ENCODE peak calls at places on chromosomes 4 and X, in six cellular contexts. V, X, P, O, N and Y are unnamed samples.

GRCh38 chr4:176011523-176011922 is 54.1 kb upstream of the WDR17 start:
- DNase-seq in V (no peak), X (no peak), P (no peak), O (no peak), N (peak; percentile 46), Y (no peak)

GRCh38 chrX:48961585-48962091 is 4.2 kb upstream of the OTUD5 start:
- DNase-seq in V (no peak), X (no peak), P (no peak), O (peak; percentile 14), N (no peak), Y (no peak)

GRCh38 chr4:48078862-48079655 is 55.0 kb downstream of the TXK start:
- DNase-seq in V (no peak), X (no peak), P (no peak), O (no peak), N (no peak), Y (no peak)

GRCh38 chrX:100874240-100874798 is at the start of gene NOX1:
- DNase-seq in V (no peak), X (no peak), P (no peak), O (no peak), N (no peak), Y (no peak)

GRCh38 chr4:107519057-107519456 is 201.0 kb downstream of the PAPSS1 start:
- DNase-seq in V (no peak), X (no peak), P (no peak), O (peak; percentile 18), N (no peak), Y (no peak)

GRCh38 chr4:86432552-86433134 is 72.8 kb upstream of the MAPK10 start:
- DNase-seq in V (no peak), X (no peak), P (no peak), O (no peak), N (no peak), Y (no peak)

GRCh38 chr4:101103381-101104142 is 243.8 kb downstream of the PPP3CA start:
- DNase-seq in V (no peak), X (no peak), P (no peak), O (peak; percentile 64), N (no peak), Y (no peak)

GRCh38 chr4:168221298-168221697 is 97.3 kb downstream of the DDX60 start:
- DNase-seq in V (no peak), X (no peak), P (no peak), O (peak; percentile 91), N (peak; percentile 68), Y (no peak)

GRCh38 chr4:152691761-152692160 is 12.0 kb upstream of the TMEM154 start:
- DNase-seq in V (no peak), X (no peak), P (no peak), O (no peak), N (no peak), Y (no peak)

GRCh38 chrX:2677764-2678163 is 13.3 kb upstream of the CD99 start:
- DNase-seq in V (peak; percentile 83), X (peak; percentile 94), P (no peak), O (peak; percentile 99), N (peak; percentile 97), Y (no peak)

GRCh38 chr4:147736458-147736857 is 4.6 kb downstream of the ARHGAP10 start:
- DNase-seq in V (no peak), X (no peak), P (no peak), O (peak; percentile 63), N (peak; percentile 88), Y (no peak)

GRCh38 chrX:40849906-40850672 is 114.7 kb upstream of the MED14 start:
- DNase-seq in V (no peak), X (no peak), P (no peak), O (no peak), N (peak; percentile 4), Y (no peak)

GRCh38 chrX:1592128-1592862 is 891 bp downstream of the AKAP17A start:
- DNase-seq in V (no peak), X (peak; percentile 77), P (no peak), O (peak; percentile 12), N (peak; percentile 10), Y (no peak)

GRCh38 chrX:114500622-114501021 is 83.3 kb upstream of the HTR2C start:
- DNase-seq in V (no peak), X (no peak), P (no peak), O (no peak), N (no peak), Y (no peak)

GRCh38 chrX:40299028-40299479 is 201.3 kb upstream of the BCOR start:
- DNase-seq in V (no peak), X (no peak), P (no peak), O (peak; percentile 5), N (no peak), Y (no peak)

GRCh38 chr4:39025552-39026085 is 6.6 kb downstream of the TMEM156 start:
- DNase-seq in V (no peak), X (no peak), P (no peak), O (peak; percentile 45), N (peak; percentile 26), Y (no peak)

GRCh38 chrX:115364625-115365024 is 75.1 kb downstream of the LUZP4 start:
- DNase-seq in V (no peak), X (no peak), P (no peak), O (peak; percentile 19), N (peak; percentile 32), Y (no peak)

GRCh38 chrX:140913802-140914501 is 88.4 kb upstream of the SPANXB1 start:
- DNase-seq in V (no peak), X (no peak), P (no peak), O (no peak), N (no peak), Y (no peak)

GRCh38 chr4:150769845-150770244 is 187.9 kb downstream of the MAB21L2 start:
- DNase-seq in V (no peak), X (no peak), P (no peak), O (no peak), N (peak; percentile 6), Y (no peak)

GRCh38 chr4:38114435-38114834 is 154.2 kb downstream of the PTTG2 start:
- DNase-seq in V (no peak), X (no peak), P (no peak), O (no peak), N (no peak), Y (no peak)

GRCh38 chrX:7086384-7086783 is 61.1 kb upstream of the STS start:
- DNase-seq in V (no peak), X (no peak), P (no peak), O (no peak), N (peak; percentile 23), Y (no peak)

GRCh38 chr4:19983072-19983471 is 268.6 kb upstream of the SLIT2 start:
- DNase-seq in V (no peak), X (no peak), P (no peak), O (peak; percentile 97), N (peak; percentile 96), Y (no peak)

GRCh38 chr4:184100297-184100885 is 117.3 kb downstream of the ENPP6 start:
- DNase-seq in V (peak; percentile 72), X (no peak), P (no peak), O (peak; percentile 43), N (no peak), Y (peak; percentile 22)

GRCh38 chr4:5638976-5639375 is 69.4 kb downstream of the EVC2 start:
- DNase-seq in V (no peak), X (no peak), P (no peak), O (peak; percentile 17), N (peak; percentile 81), Y (no peak)

GRCh38 chrX:34868633-34869032 is 74.0 kb upstream of the FAM47B start:
- DNase-seq in V (no peak), X (no peak), P (no peak), O (no peak), N (no peak), Y (no peak)

DNA sequence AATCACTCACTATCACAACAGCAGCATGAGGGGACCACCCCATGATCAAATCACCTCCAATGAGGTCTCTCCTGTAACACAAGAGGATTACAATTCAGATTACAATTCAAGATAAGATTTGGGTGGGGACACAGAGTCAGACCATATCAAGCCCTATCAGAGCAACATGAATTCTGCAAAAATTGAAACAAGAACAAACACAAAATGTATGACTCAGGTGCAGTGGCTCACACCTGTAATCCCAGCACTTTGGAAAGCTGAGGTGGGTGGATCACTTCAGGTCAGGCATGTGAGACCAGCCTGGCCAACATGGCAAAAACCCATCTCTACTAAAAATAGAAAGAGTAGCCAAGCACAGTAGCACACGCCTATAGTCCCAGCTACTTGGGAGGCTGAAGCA is 13.4 kb upstream of the HPSE start:
- DNase-seq in V (no peak), X (no peak), P (no peak), O (no peak), N (no peak), Y (no peak)
- H3K9me3 ChIP-seq in V (peaks cover 14% of the 10 kb centered on the region), X (peaks cover 3% of the 10 kb centered on the region), P (no peaks in the 10 kb centered on the region), O (no peaks in the 10 kb centered on the region), N (peaks cover 7% of the 10 kb centered on the region), Y (no peaks in the 10 kb centered on the region)

GRCh38 chr4:633406-633805 is 8.0 kb downstream of the PDE6B start:
- DNase-seq in V (no peak), X (peak; percentile 45), P (no peak), O (no peak), N (no peak), Y (no peak)
- H3K9me3 ChIP-seq in V (peaks cover 12% of the 10 kb centered on the region), X (peaks cover 3% of the 10 kb centered on the region), P (no peaks in the 10 kb centered on the region), O (no peaks in the 10 kb centered on the region), N (peaks cover 20% of the 10 kb centered on the region), Y (no peaks in the 10 kb centered on the region)

GRCh38 chr4:8732681-8733243 is 138.9 kb downstream of the HMX1 start:
- DNase-seq in V (no peak), X (no peak), P (peak; percentile 85), O (no peak), N (no peak), Y (no peak)
- H3K9me3 ChIP-seq in V (peaks cover 25% of the 10 kb centered on the region), X (no peaks in the 10 kb centered on the region), P (no peaks in the 10 kb centered on the region), O (no peaks in the 10 kb centered on the region), N (peaks cover 3% of the 10 kb centered on the region), Y (no peaks in the 10 kb centered on the region)

DNA sequence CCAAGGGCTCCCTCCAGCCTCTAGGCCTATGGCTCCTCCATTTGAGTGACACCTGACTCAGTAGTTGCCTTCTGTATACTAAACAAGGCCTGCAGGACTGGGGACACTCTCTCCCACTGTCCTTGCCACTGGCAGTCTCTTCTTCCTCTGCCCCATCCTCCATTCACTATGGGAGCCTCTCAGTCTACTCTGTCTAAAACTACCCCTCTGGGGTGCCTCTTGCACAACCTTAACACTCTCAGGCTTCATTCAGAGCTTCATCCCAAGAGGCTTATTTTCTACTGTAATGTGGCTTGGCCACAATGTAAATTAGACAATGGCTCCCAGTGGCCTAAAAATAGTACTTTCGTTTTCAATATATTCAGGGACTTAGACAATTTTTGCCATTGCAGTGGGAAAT is 133.0 kb downstream of the ZC4H2 start:
- DNase-seq in V (no peak), X (no peak), P (no peak), O (no peak), N (no peak), Y (no peak)
- H3K9me3 ChIP-seq in V (no peaks in the 10 kb centered on the region), X (peaks cover 2% of the 10 kb centered on the region), P (peaks cover 5% of the 10 kb centered on the region), O (no peaks in the 10 kb centered on the region), N (no peaks in the 10 kb centered on the region), Y (peaks cover 5% of the 10 kb centered on the region)

DNA sequence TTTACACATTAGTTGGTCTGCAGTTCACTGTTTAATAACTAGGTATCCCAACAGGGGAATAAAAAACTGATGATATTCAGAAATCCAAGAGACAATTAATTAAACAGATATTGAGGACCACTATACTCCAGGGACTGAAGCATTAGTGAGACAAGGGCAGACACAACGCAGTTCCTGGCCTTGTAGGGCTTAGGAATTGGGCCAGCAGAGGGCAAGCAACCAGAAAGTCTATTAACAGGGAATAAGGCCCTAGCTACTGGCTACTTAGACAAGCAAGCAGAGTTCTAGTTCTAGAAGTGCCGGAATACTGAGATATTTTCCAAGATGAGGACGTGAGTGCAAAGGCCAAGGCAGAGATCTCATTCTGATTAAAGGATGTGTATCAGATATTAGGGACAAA is 58.6 kb upstream of the ADGRA3 start:
- DNase-seq in V (no peak), X (no peak), P (no peak), O (no peak), N (no peak), Y (no peak)
- H3K9me3 ChIP-seq in V (peaks cover 21% of the 10 kb centered on the region), X (no peaks in the 10 kb centered on the region), P (peaks cover 5% of the 10 kb centered on the region), O (no peaks in the 10 kb centered on the region), N (no peaks in the 10 kb centered on the region), Y (peaks cover 3% of the 10 kb centered on the region)